ENCODE peak calls at places on chromosomes 1 and 21, in nine cellular contexts. One of them, this sample, is unnamed. For H3K9me3, the result is how much of the 10 kb centered on the place peaks cover.

GRCh38 chr1:215263636-215264035 is 181.1 kb downstream of the KCNK2 start:
- DNase-seq in stomach: no peak
- DNase-seq in endothelial cell of umbilical vein: no peak
- DNase-seq in breast epithelium: no peak
- DNase-seq in SK-N-SH: no peak
- DNase-seq in SK-N-MC: no peak
- DNase-seq in Panc1: no peak
- DNase-seq in K562: no peak
- DNase-seq in HCT116: no peak
- DNase-seq in this sample: no peak

GRCh38 chr1:9207086-9207485 is 27.5 kb upstream of the H6PD start:
- DNase-seq in stomach: no peak
- DNase-seq in endothelial cell of umbilical vein: no peak
- DNase-seq in breast epithelium: no peak
- DNase-seq in SK-N-SH: no peak
- DNase-seq in SK-N-MC: no peak
- DNase-seq in Panc1: no peak
- DNase-seq in K562: no peak
- DNase-seq in HCT116: no peak
- DNase-seq in this sample: no peak

GRCh38 chr1:9375912-9376311 is 83.2 kb downstream of the SPSB1 start:
- DNase-seq in stomach: no peak
- DNase-seq in endothelial cell of umbilical vein: no peak
- DNase-seq in breast epithelium: no peak
- DNase-seq in SK-N-SH: no peak
- DNase-seq in SK-N-MC: no peak
- DNase-seq in Panc1: no peak
- DNase-seq in K562: no peak
- DNase-seq in HCT116: no peak
- DNase-seq in this sample: no peak

GRCh38 chr21:35178812-35179211 is 129.7 kb upstream of the RUNX1 start:
- DNase-seq in stomach: no peak
- DNase-seq in endothelial cell of umbilical vein: peak
- DNase-seq in breast epithelium: no peak
- DNase-seq in SK-N-SH: no peak
- DNase-seq in SK-N-MC: no peak
- DNase-seq in Panc1: peak
- DNase-seq in K562: no peak
- DNase-seq in HCT116: no peak
- DNase-seq in this sample: no peak

GRCh38 chr1:162626733-162627132 is 5.5 kb upstream of the DDR2 start:
- DNase-seq in stomach: no peak
- DNase-seq in endothelial cell of umbilical vein: peak
- DNase-seq in breast epithelium: no peak
- DNase-seq in SK-N-SH: no peak
- DNase-seq in SK-N-MC: no peak
- DNase-seq in Panc1: no peak
- DNase-seq in K562: no peak
- DNase-seq in HCT116: no peak
- DNase-seq in this sample: no peak

GRCh38 chr1:88961647-88962275 is 30.7 kb downstream of the KYAT3 start:
- DNase-seq in stomach: no peak
- DNase-seq in endothelial cell of umbilical vein: no peak
- DNase-seq in breast epithelium: no peak
- DNase-seq in SK-N-SH: no peak
- DNase-seq in SK-N-MC: no peak
- DNase-seq in Panc1: no peak
- DNase-seq in K562: no peak
- DNase-seq in HCT116: no peak
- DNase-seq in this sample: no peak

GRCh38 chr1:167401260-167401873 is 117.0 kb downstream of the CD247 start:
- DNase-seq in stomach: peak
- DNase-seq in endothelial cell of umbilical vein: peak
- DNase-seq in breast epithelium: no peak
- DNase-seq in SK-N-SH: peak
- DNase-seq in SK-N-MC: no peak
- DNase-seq in Panc1: peak
- DNase-seq in K562: peak
- DNase-seq in HCT116: peak
- DNase-seq in this sample: peak

GRCh38 chr1:208066583-208066982 is 155.7 kb upstream of the CD34 start:
- DNase-seq in stomach: no peak
- DNase-seq in endothelial cell of umbilical vein: no peak
- DNase-seq in breast epithelium: no peak
- DNase-seq in SK-N-SH: no peak
- DNase-seq in SK-N-MC: no peak
- DNase-seq in Panc1: no peak
- DNase-seq in K562: no peak
- DNase-seq in HCT116: no peak
- DNase-seq in this sample: no peak

GRCh38 chr1:195886000-195886399 is 722.2 kb downstream of the KCNT2 start:
- DNase-seq in stomach: no peak
- DNase-seq in endothelial cell of umbilical vein: no peak
- DNase-seq in breast epithelium: no peak
- DNase-seq in SK-N-SH: no peak
- DNase-seq in SK-N-MC: no peak
- DNase-seq in Panc1: no peak
- DNase-seq in K562: no peak
- DNase-seq in HCT116: peak
- DNase-seq in this sample: no peak

GRCh38 chr21:29215709-29216108 is 83.0 kb upstream of the BACH1 start:
- DNase-seq in stomach: no peak
- DNase-seq in endothelial cell of umbilical vein: no peak
- DNase-seq in breast epithelium: no peak
- DNase-seq in SK-N-SH: no peak
- DNase-seq in SK-N-MC: no peak
- DNase-seq in Panc1: no peak
- DNase-seq in K562: no peak
- DNase-seq in HCT116: no peak
- DNase-seq in this sample: no peak

GRCh38 chr1:43760745-43761343 is 53.5 kb downstream of the ST3GAL3 start:
- DNase-seq in stomach: no peak
- DNase-seq in endothelial cell of umbilical vein: peak
- DNase-seq in breast epithelium: no peak
- DNase-seq in SK-N-SH: no peak
- DNase-seq in SK-N-MC: no peak
- DNase-seq in Panc1: no peak
- DNase-seq in K562: no peak
- DNase-seq in HCT116: no peak
- DNase-seq in this sample: no peak

GRCh38 chr1:43766086-43766784 is 58.9 kb downstream of the ST3GAL3 start:
- DNase-seq in stomach: no peak
- DNase-seq in endothelial cell of umbilical vein: no peak
- DNase-seq in breast epithelium: no peak
- DNase-seq in SK-N-SH: no peak
- DNase-seq in SK-N-MC: no peak
- DNase-seq in Panc1: no peak
- DNase-seq in K562: no peak
- DNase-seq in HCT116: no peak
- DNase-seq in this sample: no peak

GRCh38 chr1:43766818-43767525 is 59.6 kb downstream of the ST3GAL3 start:
- DNase-seq in stomach: no peak
- DNase-seq in endothelial cell of umbilical vein: no peak
- DNase-seq in breast epithelium: no peak
- DNase-seq in SK-N-SH: no peak
- DNase-seq in SK-N-MC: peak
- DNase-seq in Panc1: no peak
- DNase-seq in K562: no peak
- DNase-seq in HCT116: no peak
- DNase-seq in this sample: no peak

GRCh38 chr1:43764581-43764980 is 57.2 kb downstream of the ST3GAL3 start:
- DNase-seq in stomach: no peak
- DNase-seq in endothelial cell of umbilical vein: no peak
- DNase-seq in breast epithelium: no peak
- DNase-seq in SK-N-SH: peak
- DNase-seq in SK-N-MC: no peak
- DNase-seq in Panc1: no peak
- DNase-seq in K562: no peak
- DNase-seq in HCT116: no peak
- DNase-seq in this sample: no peak

GRCh38 chr1:43763497-43763973 is 56.2 kb downstream of the ST3GAL3 start:
- DNase-seq in stomach: peak
- DNase-seq in endothelial cell of umbilical vein: peak
- DNase-seq in breast epithelium: peak
- DNase-seq in SK-N-SH: peak
- DNase-seq in SK-N-MC: peak
- DNase-seq in Panc1: peak
- DNase-seq in K562: peak
- DNase-seq in HCT116: peak
- DNase-seq in this sample: peak
- TF ChIP-seq POLR2AphosphoS5 in stomach: peak
- TF ChIP-seq POLR2AphosphoS5 in endothelial cell of umbilical vein: no peak
- TF ChIP-seq POLR2AphosphoS5 in breast epithelium: no peak
- TF ChIP-seq POLR2AphosphoS5 in SK-N-SH: no peak
- TF ChIP-seq POLR2AphosphoS5 in SK-N-MC: no peak
- TF ChIP-seq POLR2AphosphoS5 in Panc1: no peak
- TF ChIP-seq POLR2AphosphoS5 in K562: no peak
- TF ChIP-seq POLR2AphosphoS5 in HCT116: peak
- TF ChIP-seq POLR2AphosphoS5 in this sample: no peak

GRCh38 chr1:2289607-2290006 is 61.5 kb downstream of the SKI start:
- DNase-seq in stomach: no peak
- DNase-seq in endothelial cell of umbilical vein: no peak
- DNase-seq in breast epithelium: no peak
- DNase-seq in SK-N-SH: no peak
- DNase-seq in SK-N-MC: no peak
- DNase-seq in Panc1: no peak
- DNase-seq in K562: no peak
- DNase-seq in HCT116: no peak
- DNase-seq in this sample: no peak
- H3K27ac ChIP-seq in stomach: peak
- H3K27ac ChIP-seq in endothelial cell of umbilical vein: peak
- H3K27ac ChIP-seq in breast epithelium: peak
- H3K27ac ChIP-seq in SK-N-SH: peak
- H3K27ac ChIP-seq in SK-N-MC: no peak
- H3K27ac ChIP-seq in Panc1: no peak
- H3K27ac ChIP-seq in K562: no peak
- H3K27ac ChIP-seq in HCT116: no peak
- H3K27ac ChIP-seq in this sample: peak

DNA sequence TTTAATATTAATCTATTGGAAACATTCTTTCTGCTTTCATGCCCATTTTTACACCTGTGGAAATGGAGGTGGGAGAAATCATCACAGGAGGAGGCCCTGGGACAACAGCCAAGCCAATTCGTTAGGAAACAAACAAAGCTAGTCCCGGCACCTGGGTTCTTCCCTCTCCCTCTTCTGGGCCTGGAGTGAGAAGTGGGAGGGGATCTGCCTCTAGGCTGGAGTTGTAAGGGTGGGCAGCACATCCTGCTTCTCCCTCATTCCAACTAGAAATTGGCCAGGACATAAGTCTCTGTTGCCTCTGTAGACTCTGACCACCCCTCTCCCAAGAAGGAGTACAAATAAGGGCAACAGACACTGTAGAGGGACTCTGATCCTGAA is 20.2 kb upstream of the ERO1B start:
- DNase-seq in stomach: peak
- DNase-seq in endothelial cell of umbilical vein: no peak
- DNase-seq in breast epithelium: no peak
- DNase-seq in SK-N-SH: no peak
- DNase-seq in SK-N-MC: no peak
- DNase-seq in Panc1: no peak
- DNase-seq in K562: no peak
- DNase-seq in HCT116: no peak
- DNase-seq in this sample: no peak
- H3K9me3 ChIP-seq in stomach: under half
- H3K9me3 ChIP-seq in endothelial cell of umbilical vein: under half
- H3K9me3 ChIP-seq in breast epithelium: under half
- H3K9me3 ChIP-seq in SK-N-SH: under half
- H3K9me3 ChIP-seq in SK-N-MC: under half
- H3K9me3 ChIP-seq in Panc1: under half
- H3K9me3 ChIP-seq in K562: under half
- H3K9me3 ChIP-seq in HCT116: under half
- H3K9me3 ChIP-seq in this sample: under half

DNA sequence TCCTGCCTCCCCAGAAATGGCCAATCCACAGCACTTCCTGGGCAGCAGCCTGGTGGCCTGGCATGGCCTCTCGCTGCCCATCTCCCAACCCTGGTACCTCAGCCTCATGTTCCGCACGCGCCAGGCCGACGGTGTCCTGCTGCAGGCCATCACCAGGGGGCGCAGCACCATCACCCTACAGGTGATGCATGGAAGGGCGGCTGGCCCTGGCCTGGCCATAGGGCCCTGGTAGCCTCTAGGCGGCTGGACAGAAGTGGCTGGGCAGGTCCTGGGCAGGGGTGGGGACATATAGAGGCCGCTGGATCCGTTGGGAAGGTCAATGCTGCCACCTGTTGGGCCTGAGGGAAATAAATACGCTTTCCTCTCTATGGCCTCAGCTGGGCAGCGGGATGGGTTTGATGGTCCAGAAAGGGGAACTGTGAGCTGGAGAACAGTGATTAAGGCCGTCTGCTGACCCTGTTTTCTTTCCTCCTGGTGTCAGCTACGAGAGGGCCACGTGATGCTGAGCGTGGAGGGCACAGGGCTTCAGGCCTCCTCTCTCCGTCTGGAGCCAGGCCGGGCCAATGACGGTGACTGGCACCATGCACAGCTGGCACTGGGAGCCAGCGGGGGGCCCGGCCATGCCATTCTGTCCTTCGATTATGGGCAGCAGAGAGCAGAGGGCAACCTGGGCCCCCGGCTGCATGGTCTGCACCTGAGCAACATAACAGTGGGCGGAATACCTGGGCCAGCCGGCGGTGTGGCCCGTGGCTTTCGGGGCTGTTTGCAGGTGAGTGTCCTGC is 14.4 kb downstream of the CELSR2 start:
- DNase-seq in stomach: peak
- DNase-seq in endothelial cell of umbilical vein: peak
- DNase-seq in breast epithelium: peak
- DNase-seq in SK-N-SH: peak
- DNase-seq in SK-N-MC: no peak
- DNase-seq in Panc1: no peak
- DNase-seq in K562: peak
- DNase-seq in HCT116: peak
- DNase-seq in this sample: peak
- TF ChIP-seq POLR2AphosphoS5 in stomach: peak
- TF ChIP-seq POLR2AphosphoS5 in endothelial cell of umbilical vein: peak
- TF ChIP-seq POLR2AphosphoS5 in breast epithelium: peak
- TF ChIP-seq POLR2AphosphoS5 in SK-N-SH: no peak
- TF ChIP-seq POLR2AphosphoS5 in SK-N-MC: no peak
- TF ChIP-seq POLR2AphosphoS5 in Panc1: no peak
- TF ChIP-seq POLR2AphosphoS5 in K562: no peak
- TF ChIP-seq POLR2AphosphoS5 in HCT116: peak
- TF ChIP-seq POLR2AphosphoS5 in this sample: no peak